ENCODE peak calls at places on chromosomes 3 and 15, in six cellular contexts. B is heart right ventricle, D is natural killer cell, Z is tibial artery, W is GM10248, R is vagina. T is an unnamed sample.

GRCh38 chr3:37924453-37924852 is 62.8 kb downstream of the CTDSPL start:
- DNase-seq in D (no peak), B (no peak), Z (no peak), W (no peak), R (no peak), T (no peak)

GRCh38 chr3:140053011-140053702 is 118.2 kb downstream of the CLSTN2 start:
- DNase-seq in D (no peak), W (no peak), Z (no peak), B (no peak), R (peak), T (no peak)

GRCh38 chr3:188241072-188241471 is 87.1 kb downstream of the LPP start:
- DNase-seq in D (no peak), Z (peak), B (peak), W (no peak), R (no peak), T (no peak)

GRCh38 chr15:66873856-66874255 is 171.8 kb downstream of the SMAD6 start:
- DNase-seq in Z (no peak), D (no peak), B (no peak), R (peak), W (no peak), T (no peak)

GRCh38 chr15:68224108-68224507 is 5.4 kb downstream of the CLN6 start:
- DNase-seq in Z (no peak), W (no peak), B (no peak), D (no peak), R (no peak), T (no peak)

GRCh38 chr15:65132841-65133549 is 613 bp downstream of the PDCD7 start:
- DNase-seq in W (peak), D (peak), R (no peak), Z (no peak), B (peak), T (peak)

GRCh38 chr3:184553385-184553784 is 8.2 kb upstream of the EPHB3 start:
- DNase-seq in D (no peak), Z (no peak), B (no peak), W (no peak), R (no peak), T (no peak)

GRCh38 chr3:118477768-118478167 is 556.9 kb downstream of the IGSF11 start:
- DNase-seq in B (no peak), W (no peak), R (no peak), D (no peak), Z (no peak), T (no peak)

GRCh38 chr3:101635954-101636798 is 40.8 kb downstream of the ZBTB11 start:
- DNase-seq in W (peak), D (peak), Z (peak), R (no peak), B (peak), T (peak)

GRCh38 chr3:11914651-11915050 is 68.0 kb upstream of the TAMM41 start:
- DNase-seq in B (no peak), W (no peak), R (no peak), D (no peak), Z (no peak), T (no peak)

GRCh38 chr3:27354588-27355203 is 14.5 kb downstream of the NEK10 start:
- DNase-seq in Z (no peak), R (no peak), W (no peak), D (no peak), B (no peak), T (no peak)

GRCh38 chr15:73996267-73996666 is 1.8 kb downstream of the PML start:
- DNase-seq in D (no peak), W (no peak), R (no peak), Z (no peak), B (no peak), T (no peak)

GRCh38 chr3:17398959-17399551 is 343.4 kb downstream of the TBC1D5 start:
- DNase-seq in D (no peak), R (no peak), Z (no peak), W (peak), B (no peak), T (peak)

GRCh38 chr15:79054350-79054749 is 36.2 kb downstream of the RASGRF1 start:
- DNase-seq in R (no peak), W (no peak), Z (no peak), B (no peak), D (no peak), T (no peak)

GRCh38 chr15:36254446-36254845 is 325.0 kb upstream of the CDIN1 start:
- DNase-seq in W (no peak), Z (no peak), B (no peak), R (no peak), D (no peak), T (no peak)

GRCh38 chr15:57376695-57377477 is 581 bp downstream of the CGNL1 start:
- DNase-seq in W (no peak), B (peak), D (no peak), R (no peak), Z (peak), T (peak)

GRCh38 chr3:58522759-58523425 is 14.1 kb downstream of the ACOX2 start:
- DNase-seq in D (no peak), W (no peak), Z (no peak), B (no peak), R (no peak), T (no peak)

GRCh38 chr15:54528021-54528420 is 549.8 kb downstream of the UNC13C start:
- DNase-seq in B (no peak), W (no peak), Z (no peak), R (no peak), D (no peak), T (no peak)
- TF ChIP-seq CTCF in B (no peak), W (no peak), Z (no peak), R (no peak), D (no peak), T (no peak)

GRCh38 chr15:62889734-62890505 is 152.6 kb upstream of the TPM1 start:
- DNase-seq in B (no peak), D (no peak), Z (no peak), R (no peak), W (no peak), T (no peak)
- TF ChIP-seq CTCF in B (no peak), D (no peak), Z (no peak), R (no peak), W (no peak), T (no peak)

GRCh38 chr3:160060409-160061027 is 71.9 kb downstream of the IL12A start:
- DNase-seq in W (no peak), D (no peak), Z (no peak), B (no peak), R (no peak), T (no peak)

GRCh38 chr3:160065282-160065681 is 76.6 kb downstream of the IL12A start:
- DNase-seq in D (no peak), R (no peak), B (no peak), W (no peak), Z (no peak), T (no peak)

GRCh38 chr3:160055659-160056058 is 67.0 kb downstream of the IL12A start:
- DNase-seq in B (no peak), R (no peak), Z (no peak), W (no peak), D (no peak), T (no peak)

DNA sequence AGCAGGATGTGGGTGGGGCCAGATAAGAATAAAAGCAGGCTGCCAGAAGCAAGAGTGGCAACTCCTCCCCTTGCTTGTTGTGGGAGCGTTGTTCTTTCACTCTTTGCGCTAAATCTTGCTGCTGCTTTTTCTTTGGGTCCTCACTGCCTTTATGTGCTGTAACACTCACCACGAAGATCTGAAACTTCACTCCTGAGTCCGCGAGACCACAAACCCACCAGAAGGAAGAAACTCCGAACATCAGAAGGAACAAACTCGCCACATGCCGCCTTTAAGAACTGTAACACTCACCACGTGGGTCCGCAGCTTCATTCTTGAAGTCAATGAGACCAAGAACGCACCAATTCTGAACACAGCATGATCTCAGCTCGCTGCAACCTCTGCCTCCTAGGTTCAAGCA is 72.9 kb downstream of the IL12A start:
- DNase-seq in D (no peak), Z (no peak), R (no peak), B (no peak), W (no peak), T (no peak)
- TF ChIP-seq CTCF in D (no peak), Z (no peak), R (no peak), B (no peak), W (no peak), T (no peak)

DNA sequence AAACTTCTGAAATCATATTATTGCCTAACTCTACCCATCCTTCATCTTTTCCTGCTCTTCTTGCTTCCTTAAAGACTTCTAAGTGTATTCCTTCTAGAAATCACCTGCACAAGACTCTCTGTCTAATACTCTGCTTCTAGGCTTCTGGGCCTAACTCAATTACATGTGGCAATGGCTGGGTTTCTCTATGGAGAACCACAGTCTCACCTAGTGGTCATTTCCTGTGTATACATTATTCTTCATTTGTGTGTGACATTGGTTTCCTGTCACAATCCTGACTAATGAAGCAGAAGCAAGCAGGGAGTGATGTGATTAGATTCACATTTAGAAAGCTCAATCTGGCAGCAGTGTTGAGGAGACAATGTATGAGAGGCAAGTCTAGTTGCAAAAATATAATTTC is 16.9 kb upstream of the CLDN1 start:
- DNase-seq in Z (no peak), R (no peak), D (no peak), W (no peak), B (no peak), T (peak)
- TF ChIP-seq CTCF in Z (no peak), R (no peak), D (no peak), W (peak), B (no peak), T (peak)

DNA sequence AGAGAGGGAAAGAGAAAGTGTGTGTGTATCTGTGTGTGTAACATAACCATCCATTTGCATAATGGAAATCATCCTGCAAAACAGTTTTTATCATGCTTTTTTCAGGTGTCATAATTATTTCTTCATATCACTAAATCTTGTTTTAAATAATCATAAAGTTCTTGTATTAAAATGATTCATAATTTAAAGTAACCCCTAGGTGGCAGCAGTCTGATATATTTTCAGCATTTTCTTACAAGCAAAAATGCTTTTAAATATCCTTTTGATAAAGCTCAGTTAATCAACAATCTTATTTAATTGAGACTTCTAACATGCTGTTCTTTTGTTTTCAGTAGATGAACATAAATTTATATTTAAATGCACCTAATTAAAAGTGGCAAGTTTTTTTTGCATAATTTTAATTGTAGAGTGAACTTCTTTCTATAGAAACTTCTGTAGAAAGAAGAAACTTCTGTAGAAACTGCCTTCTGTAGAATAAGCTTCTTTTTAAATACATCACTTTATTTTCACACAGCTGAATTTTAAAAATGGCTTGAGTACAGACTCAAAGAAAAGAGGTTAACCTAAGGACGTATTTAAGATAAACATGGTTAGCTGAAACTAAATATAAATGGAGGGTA is 72.5 kb downstream of the OPA1 start:
- DNase-seq in Z (no peak), R (no peak), B (no peak), D (no peak), W (no peak), T (no peak)
- TF ChIP-seq CTCF in Z (peak), R (peak), B (peak), D (peak), W (peak), T (peak)

DNA sequence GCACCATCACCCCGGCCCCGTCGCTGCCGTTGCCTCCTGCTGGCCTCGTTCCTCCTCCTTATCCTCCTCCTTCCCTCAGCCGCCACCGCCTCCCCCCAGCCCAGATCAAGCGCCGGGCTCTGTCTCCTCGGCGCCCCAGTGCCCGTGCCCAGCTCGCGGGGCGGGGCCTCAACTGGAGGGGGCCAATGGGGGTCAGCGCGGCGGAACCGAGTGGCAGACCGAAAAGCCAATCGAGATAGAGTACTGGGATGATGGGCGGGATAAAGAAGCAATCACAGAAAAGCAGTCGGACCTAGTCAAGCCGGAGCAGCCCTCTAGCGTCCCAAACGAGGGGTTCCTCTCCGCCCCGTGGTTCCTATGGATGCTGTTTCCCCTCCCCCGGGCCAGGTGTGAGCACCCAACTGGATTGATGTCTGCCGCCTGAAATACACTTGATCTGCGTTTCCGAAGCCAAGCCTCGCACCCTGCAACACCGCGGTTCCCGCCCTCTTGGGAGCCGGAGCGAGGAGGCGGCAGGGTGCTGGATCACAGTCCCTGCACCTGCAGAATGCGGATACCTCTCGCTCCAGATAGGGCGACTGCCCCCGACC is at the start of gene FRMD5:
- DNase-seq in B (peak), D (peak), Z (peak), W (peak), R (no peak), T (peak)
- TF ChIP-seq CTCF in B (no peak), D (no peak), Z (no peak), W (no peak), R (no peak), T (peak)

DNA sequence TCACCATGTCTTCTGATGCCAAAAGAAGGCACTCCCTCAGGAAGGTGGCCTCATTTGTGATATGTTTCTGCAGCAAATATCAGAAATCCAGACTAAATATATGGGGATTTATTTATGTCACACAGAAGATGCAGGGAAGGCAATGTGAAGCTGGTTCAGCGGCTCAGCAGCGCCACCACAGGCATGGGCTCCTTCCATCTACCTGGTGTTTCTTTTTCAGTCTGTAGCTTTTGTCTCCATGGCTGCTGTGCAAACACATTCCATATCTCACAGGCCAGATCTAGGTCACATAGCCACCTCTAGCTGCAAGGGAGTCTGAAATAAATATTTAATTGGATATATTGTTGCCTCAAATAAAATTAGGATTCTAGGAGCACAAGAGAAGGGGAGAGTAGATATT is 502.1 kb upstream of the IL12A start:
- DNase-seq in D (no peak), W (no peak), R (no peak), Z (no peak), B (no peak), T (no peak)
- TF ChIP-seq CTCF in D (no peak), W (peak), R (no peak), Z (no peak), B (no peak), T (peak)

GRCh38 chr3:45890405-45890804 is 4.1 kb downstream of the CCR9 start:
- DNase-seq in B (no peak), D (no peak), Z (no peak), R (no peak), W (no peak), T (no peak)

GRCh38 chr3:45896956-45897355 is 10.6 kb downstream of the CCR9 start:
- DNase-seq in Z (no peak), D (no peak), R (no peak), B (no peak), W (no peak), T (no peak)

GRCh38 chr3:45892161-45892560 is 5.8 kb downstream of the CCR9 start:
- DNase-seq in R (no peak), W (no peak), B (no peak), D (no peak), Z (no peak), T (no peak)

GRCh38 chr3:45896069-45896468 is 9.7 kb downstream of the CCR9 start:
- DNase-seq in W (no peak), R (no peak), Z (no peak), D (no peak), B (no peak), T (no peak)
- TF ChIP-seq CTCF in W (no peak), R (no peak), Z (no peak), D (no peak), B (no peak), T (no peak)

T was measured in GM13977.